ENCODE peak calls at places on chromosomes 1 and 21, in four cellular contexts. B is skeletal muscle cell; X is left kidney; A is naive thymus-derived CD4-positive, alpha-beta T cell. W is an unnamed sample.

GRCh38 chr1:72006092-72006491 is 276.2 kb downstream of the NEGR1 start:
- DNase-seq in B (no peak), X (no peak), A (no peak), W (no peak)

GRCh38 chr1:60848583-60849188 is 233.7 kb upstream of the NFIA start:
- DNase-seq in B (no peak), X (peak), A (no peak), W (peak)

GRCh38 chr1:206969090-206969489 is 1.2 kb downstream of the FCAMR start:
- DNase-seq in B (no peak), X (peak), A (no peak), W (no peak)

GRCh38 chr21:41901099-41901498 is 22.0 kb upstream of the PRDM15 start:
- DNase-seq in B (no peak), X (no peak), A (no peak), W (no peak)

GRCh38 chr1:222777463-222777862 is 37.4 kb upstream of the DISP1 start:
- DNase-seq in B (peak), X (no peak), A (no peak), W (peak)

GRCh38 chr1:61561666-61562065 is 163.3 kb downstream of the TM2D1 start:
- DNase-seq in B (peak), X (no peak), A (no peak), W (no peak)

GRCh38 chr1:228998179-228998578 is 262.9 kb downstream of the RHOU start:
- DNase-seq in B (no peak), X (no peak), A (no peak), W (no peak)

GRCh38 chr1:236011641-236012040 is 53.2 kb downstream of the NID1 start:
- DNase-seq in B (no peak), X (no peak), A (no peak), W (no peak)

GRCh38 chr1:247218252-247218651 is 37.6 kb upstream of the VN1R5 start:
- DNase-seq in B (no peak), X (no peak), A (no peak), W (no peak)

GRCh38 chr1:213273546-213273945 is 222.5 kb downstream of the RPS6KC1 start:
- DNase-seq in B (no peak), X (no peak), A (no peak), W (no peak)

GRCh38 chr1:31762726-31763670 is 1.1 kb downstream of the ADGRB2 start:
- DNase-seq in B (no peak), X (peak), A (peak), W (peak)

GRCh38 chr1:66261370-66261769 is 272.6 kb upstream of the SGIP1 start:
- DNase-seq in B (no peak), X (no peak), A (no peak), W (peak)

GRCh38 chr1:220113136-220113695 is 19.3 kb downstream of the IARS2 start:
- DNase-seq in B (no peak), X (peak), A (peak), W (no peak)

GRCh38 chr1:14255231-14255630 is 343.3 kb upstream of the KAZN start:
- DNase-seq in B (no peak), X (no peak), A (no peak), W (no peak)

GRCh38 chr1:240174734-240175133 is 83.1 kb downstream of the FMN2 start:
- DNase-seq in B (no peak), X (no peak), A (no peak), W (no peak)

GRCh38 chr21:33394260-33394659 is 9.0 kb upstream of the IFNGR2 start:
- DNase-seq in B (no peak), X (no peak), A (no peak), W (no peak)

GRCh38 chr1:22919341-22920025 is 53.2 kb downstream of the LACTBL1 start:
- DNase-seq in B (no peak), X (peak), A (no peak), W (peak)

GRCh38 chr1:228969968-228970800 is 234.9 kb downstream of the RHOU start:
- DNase-seq in B (no peak), X (no peak), A (no peak), W (no peak)

GRCh38 chr1:61220531-61220930 is 138.2 kb downstream of the NFIA start:
- DNase-seq in B (no peak), X (no peak), A (no peak), W (no peak)

GRCh38 chr21:42218836-42219605 is at the start of gene ABCG1:
- DNase-seq in B (no peak), X (peak), A (peak), W (peak)

GRCh38 chr1:43446881-43447835 is 6.6 kb downstream of the HYI start:
- DNase-seq in B (no peak), X (no peak), A (no peak), W (no peak)

GRCh38 chr1:110370827-110371226 is 20.0 kb downstream of the SLC16A4 start:
- DNase-seq in B (peak), X (no peak), A (no peak), W (peak)

GRCh38 chr1:234852659-234853058 is 242.7 kb upstream of the IRF2BP2 start:
- DNase-seq in B (no peak), X (no peak), A (no peak), W (no peak)

GRCh38 chr1:225926551-225927113 is 2.6 kb upstream of the PYCR2 start:
- DNase-seq in B (no peak), X (no peak), A (no peak), W (no peak)

GRCh38 chr1:229661022-229661877 is 35.2 kb downstream of the URB2 start:
- DNase-seq in B (no peak), X (peak), A (peak), W (peak)

GRCh38 chr1:23168079-23168461 is 586 bp downstream of the LUZP1 start:
- DNase-seq in B (no peak), X (peak), A (no peak), W (no peak)

GRCh38 chr1:204578867-204579664 is 62.9 kb downstream of the MDM4 start:
- DNase-seq in B (no peak), X (peak), A (no peak), W (no peak)

GRCh38 chr1:233598891-233599541 is 14.9 kb upstream of the KCNK1 start:
- DNase-seq in B (no peak), X (no peak), A (no peak), W (no peak)